ENCODE peak calls at places on chromosomes 2 and 18, in eight cellular contexts. X, K, J, E, B, O, W and D are unnamed samples.

GRCh38 chr2:20190862-20191713 is 33.8 kb downstream of the SDC1 start:
- DNase-seq in X (peak; percentile 63), K (no peak), J (no peak), E (no peak), B (no peak), O (peak; percentile 31), W (no peak), D (no peak)

GRCh38 chr18:59672125-59672769 is 25.0 kb downstream of the CCBE1 start:
- DNase-seq in X (no peak), K (no peak), J (no peak), E (no peak), B (no peak), O (no peak), W (no peak), D (no peak)

GRCh38 chr18:34787931-34788532 is 77.9 kb downstream of the DTNA start:
- DNase-seq in X (peak; percentile 62), K (peak; percentile 2), J (peak; percentile 69), E (no peak), B (peak; percentile 69), O (peak; percentile 47), W (no peak), D (no peak)

GRCh38 chr2:66494708-66495107 is 59.8 kb downstream of the MEIS1 start:
- DNase-seq in X (peak; percentile 85), K (no peak), J (peak; percentile 96), E (no peak), B (peak; percentile 30), O (no peak), W (no peak), D (peak; percentile 55)

GRCh38 chr2:236343400-236344161 is 79.4 kb upstream of the ASB18 start:
- DNase-seq in X (peak; percentile 77), K (peak; percentile 13), J (peak; percentile 75), E (no peak), B (peak; percentile 57), O (peak; percentile 78), W (no peak), D (peak; percentile 14)

GRCh38 chr18:25724997-25725396 is 365.4 kb downstream of the SS18 start:
- DNase-seq in X (no peak), K (no peak), J (no peak), E (no peak), B (no peak), O (no peak), W (no peak), D (no peak)

GRCh38 chr2:218717262-218717661 is 6.6 kb downstream of the TTLL4 start:
- DNase-seq in X (peak; percentile 45), K (no peak), J (peak; percentile 51), E (no peak), B (peak; percentile 17), O (no peak), W (no peak), D (peak; percentile 37)

GRCh38 chr2:86704482-86704971 is 15.6 kb upstream of the RMND5A start:
- DNase-seq in X (peak; percentile 48), K (no peak), J (peak; percentile 78), E (peak; percentile 56), B (no peak), O (no peak), W (no peak), D (peak; percentile 24)

GRCh38 chr2:189555243-189555642 is 25.3 kb downstream of the SLC40A1 start:
- DNase-seq in X (no peak), K (no peak), J (peak; percentile 28), E (no peak), B (no peak), O (no peak), W (no peak), D (no peak)

GRCh38 chr2:102806250-102806837 is 44.5 kb downstream of the TMEM182 start:
- DNase-seq in X (peak; percentile 69), K (no peak), J (peak; percentile 65), E (peak; percentile 66), B (peak; percentile 74), O (peak; percentile 30), W (peak; percentile 70), D (no peak)

DNA sequence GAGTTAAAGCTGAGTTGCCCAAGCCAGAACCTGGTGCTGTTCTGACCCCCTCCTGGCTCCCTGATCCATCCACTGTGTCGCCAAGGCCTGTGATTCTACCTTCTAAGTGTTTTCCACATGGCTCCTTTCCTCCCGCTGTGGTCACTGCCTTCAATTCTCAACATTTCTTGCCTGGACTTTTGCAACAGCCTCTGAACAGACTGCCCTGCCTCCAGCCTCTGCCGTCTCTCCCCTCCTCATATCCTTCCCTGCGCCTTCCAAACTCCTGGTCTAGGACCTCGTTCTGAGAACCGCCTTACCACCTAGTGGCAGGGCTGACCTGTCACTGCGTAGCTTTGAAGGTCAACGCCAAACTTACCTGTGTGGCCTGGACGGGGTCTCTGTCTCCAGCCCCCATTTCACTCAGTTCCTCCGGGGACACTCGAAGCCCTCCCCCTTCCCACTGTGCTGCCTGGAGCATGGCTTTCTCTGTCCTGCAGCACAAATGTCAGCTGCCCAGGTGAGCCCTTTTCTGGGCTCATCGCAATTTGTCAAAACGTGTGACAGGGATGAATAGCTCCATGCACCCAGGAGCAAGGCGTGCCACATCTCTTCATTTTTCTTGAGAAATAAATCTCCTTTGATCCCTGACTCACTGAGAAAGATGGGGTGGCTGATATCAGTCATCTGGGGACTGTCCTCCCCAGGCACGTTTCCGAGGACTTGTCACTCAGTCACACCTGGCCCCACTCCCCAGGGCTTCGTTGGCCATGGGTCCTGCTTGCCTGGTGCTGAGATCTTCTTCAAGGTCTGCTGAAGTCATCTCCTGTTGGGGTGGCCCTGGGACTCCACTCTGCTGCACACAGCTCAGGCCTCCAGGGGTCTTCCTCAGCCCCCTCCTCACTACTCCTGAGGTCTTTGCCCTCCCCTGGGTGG is 46.7 kb downstream of the LDLRAD4 start:
- DNase-seq in X (no peak), K (no peak), J (no peak), E (no peak), B (no peak), O (no peak), W (no peak), D (no peak)
- H3K27ac ChIP-seq in X (no peak overlapping the region), K (peak overlapping the region; percentile 73), J (no peak overlapping the region), E (peak overlapping the region; percentile 41), B (no peak overlapping the region), O (no peak overlapping the region), W (peak overlapping the region; percentile 41), D (no peak overlapping the region)

DNA sequence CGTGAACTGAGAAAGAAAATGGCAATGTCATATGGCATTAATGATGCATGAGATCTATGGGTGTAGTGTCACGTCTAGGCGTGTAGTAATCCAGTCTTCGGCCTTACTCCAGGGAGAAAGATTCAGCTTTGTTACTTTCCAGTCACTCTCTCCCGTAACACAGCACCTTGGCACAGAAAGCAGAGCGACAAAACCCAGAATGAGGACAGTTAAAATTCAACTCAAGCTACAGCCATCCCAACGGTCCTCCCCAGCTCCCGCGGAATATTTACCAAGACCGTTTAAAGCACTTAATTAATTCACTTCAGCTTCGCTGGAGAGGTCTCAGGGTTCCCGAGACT is 792 bp upstream of the CRIM1 start:
- DNase-seq in X (no peak), K (no peak), J (no peak), E (no peak), B (no peak), O (no peak), W (no peak), D (no peak)
- H3K27ac ChIP-seq in X (peak overlapping the region; percentile 64), K (no peak overlapping the region), J (peak overlapping the region; percentile 82), E (peak overlapping the region; percentile 94), B (no peak overlapping the region), O (no peak overlapping the region), W (peak overlapping the region; percentile 97), D (peak overlapping the region; percentile 88)

GRCh38 chr2:27798476-27798875 is 27.0 kb downstream of the MRPL33 start:
- DNase-seq in X (no peak), K (no peak), J (no peak), E (no peak), B (no peak), O (no peak), W (no peak), D (no peak)

GRCh38 chr2:27796991-27797752 is 25.7 kb downstream of the MRPL33 start:
- DNase-seq in X (no peak), K (no peak), J (no peak), E (peak; percentile 63), B (no peak), O (no peak), W (no peak), D (no peak)

GRCh38 chr2:27798948-27799645 is 27.6 kb downstream of the MRPL33 start:
- DNase-seq in X (peak; percentile 99), K (no peak), J (peak; percentile 100), E (peak; percentile 28), B (peak; percentile 45), O (no peak), W (no peak), D (peak; percentile 98)

GRCh38 chr2:27800856-27801255 is 29.3 kb downstream of the MRPL33 start:
- DNase-seq in X (no peak), K (no peak), J (no peak), E (peak; percentile 28), B (no peak), O (no peak), W (no peak), D (no peak)

DNA sequence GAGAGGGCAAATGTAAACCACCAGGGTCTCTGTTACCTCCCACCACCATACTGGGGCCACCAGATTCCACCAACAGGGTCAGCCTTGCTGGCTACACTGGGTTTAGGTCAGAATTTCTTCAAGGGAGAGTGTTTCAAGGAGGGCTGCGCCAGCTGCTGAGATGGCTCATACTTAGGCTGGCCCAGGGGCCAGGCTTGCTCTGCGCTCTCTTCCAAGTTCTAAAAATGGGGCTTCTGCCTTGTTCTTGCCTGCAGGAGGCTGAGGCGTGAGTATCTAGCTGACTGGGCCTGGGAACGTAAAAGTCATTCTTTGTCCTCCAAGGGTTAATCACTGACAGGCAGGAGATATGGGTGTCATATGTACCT is 28.1 kb downstream of the MRPL33 start:
- DNase-seq in X (no peak), K (no peak), J (no peak), E (no peak), B (no peak), O (no peak), W (no peak), D (no peak)
- H3K27ac ChIP-seq in X (peak overlapping the region; percentile 97), K (no peak overlapping the region), J (peak overlapping the region; percentile 93), E (peak overlapping the region; percentile 94), B (no peak overlapping the region), O (no peak overlapping the region), W (peak overlapping the region; percentile 71), D (peak overlapping the region; percentile 95)

GRCh38 chr2:214412679-214413078 is 1.8 kb downstream of the VWC2L start:
- DNase-seq in X (no peak), K (no peak), J (no peak), E (no peak), B (no peak), O (no peak), W (no peak), D (no peak)
- H3K27ac ChIP-seq in X (no peak overlapping the region), K (no peak overlapping the region), J (no peak overlapping the region), E (no peak overlapping the region), B (no peak overlapping the region), O (no peak overlapping the region), W (no peak overlapping the region), D (no peak overlapping the region)

GRCh38 chr18:9079863-9080528 is 22.5 kb upstream of the NDUFV2 start:
- DNase-seq in X (no peak), K (no peak), J (no peak), E (no peak), B (no peak), O (no peak), W (no peak), D (no peak)
- H3K27ac ChIP-seq in X (no peak overlapping the region), K (no peak overlapping the region), J (no peak overlapping the region), E (no peak overlapping the region), B (no peak overlapping the region), O (no peak overlapping the region), W (peak overlapping the region; percentile 86), D (no peak overlapping the region)

DNA sequence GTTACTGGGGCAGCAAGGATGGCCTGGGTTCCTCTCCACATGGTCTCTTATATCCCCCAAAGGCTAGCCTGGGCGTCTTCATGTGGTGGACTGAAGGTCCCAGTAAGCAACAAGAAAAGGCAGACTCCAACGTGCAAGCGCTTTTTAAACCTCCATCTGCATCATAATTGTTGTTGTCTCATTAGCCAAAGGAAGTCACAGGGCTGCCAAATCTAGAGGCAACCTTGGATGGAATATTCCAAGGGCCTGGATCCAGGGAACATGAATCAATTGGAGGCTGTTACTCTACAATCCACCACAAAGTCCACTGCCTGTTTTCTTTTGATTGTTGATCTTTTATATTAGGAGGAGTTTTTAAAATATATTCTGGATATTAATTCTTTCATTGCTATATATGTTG is 118.8 kb downstream of the SH3RF3 start:
- DNase-seq in X (no peak), K (no peak), J (no peak), E (no peak), B (no peak), O (no peak), W (no peak), D (no peak)
- H3K27ac ChIP-seq in X (no peak overlapping the region), K (no peak overlapping the region), J (no peak overlapping the region), E (peak overlapping the region; percentile 45), B (no peak overlapping the region), O (no peak overlapping the region), W (no peak overlapping the region), D (no peak overlapping the region)